ENCODE peak calls at places on chromosomes 12 and 14, in six cellular contexts. Y is neuronal stem cell, M is mesenchymal stem cell, F is IMR-90, J is H9, R is mesendoderm. P is an unnamed sample.

GRCh38 chr12:113129664-113130456 is 5.7 kb downstream of the RASAL1 start:
- DNase-seq in Y (no peak), M (no peak), F (no peak), J (no peak), R (no peak), P (no peak)

GRCh38 chr12:63354919-63355318 is 203.9 kb upstream of the AVPR1A start:
- DNase-seq in Y (no peak), M (no peak), F (no peak), J (no peak), R (no peak), P (no peak)

GRCh38 chr12:41514907-41515306 is 326.8 kb downstream of the PDZRN4 start:
- DNase-seq in Y (no peak), M (no peak), F (no peak), J (no peak), R (peak; percentile 23), P (no peak)

GRCh38 chr14:63614964-63615363 is 26.7 kb downstream of the WDR89 start:
- DNase-seq in Y (no peak), M (peak; percentile 35), F (peak; percentile 67), J (no peak), R (no peak), P (no peak)

GRCh38 chr12:103548622-103549601 is 38.2 kb upstream of the STAB2 start:
- DNase-seq in Y (peak; percentile 72), M (peak; percentile 75), F (peak; percentile 72), J (peak; percentile 74), R (peak; percentile 75), P (peak; percentile 88)

GRCh38 chr12:63206494-63206893 is 55.5 kb upstream of the AVPR1A start:
- DNase-seq in Y (no peak), M (no peak), F (no peak), J (no peak), R (no peak), P (no peak)

GRCh38 chr14:81710232-81710845 is 176.7 kb upstream of the SEL1L start:
- DNase-seq in Y (peak; percentile 42), M (peak; percentile 3), F (peak; percentile 1), J (no peak), R (peak; percentile 65), P (peak; percentile 43)

GRCh38 chr12:24421759-24422158 is 472.3 kb upstream of the SOX5 start:
- DNase-seq in Y (no peak), M (no peak), F (no peak), J (no peak), R (no peak), P (no peak)

GRCh38 chr12:1592444-1593231 is 1.7 kb downstream of the FBXL14 start:
- DNase-seq in Y (peak; percentile 59), M (peak; percentile 80), F (peak; percentile 84), J (peak; percentile 62), R (peak; percentile 61), P (no peak)

GRCh38 chr12:31682136-31682962 is 22.9 kb downstream of the ETFBKMT start:
- DNase-seq in Y (peak; percentile 65), M (peak; percentile 86), F (peak; percentile 82), J (peak; percentile 94), R (peak; percentile 98), P (peak; percentile 58)

GRCh38 chr12:106223485-106224391 is 24.1 kb downstream of the CKAP4 start:
- DNase-seq in Y (peak; percentile 75), M (peak; percentile 65), F (peak; percentile 54), J (peak; percentile 88), R (peak; percentile 77), P (peak; percentile 53)

GRCh38 chr12:61523276-61523992 is 736.8 kb upstream of the USP15 start:
- DNase-seq in Y (peak; percentile 23), M (no peak), F (no peak), J (no peak), R (no peak), P (no peak)

GRCh38 chr14:104900639-104901512 is 23.8 kb upstream of the PLD4 start:
- DNase-seq in Y (no peak), M (no peak), F (no peak), J (no peak), R (no peak), P (no peak)

GRCh38 chr14:104390941-104391901 is 188.3 kb upstream of the C14orf180 start:
- DNase-seq in Y (no peak), M (no peak), F (no peak), J (peak; percentile 20), R (no peak), P (no peak)

GRCh38 chr14:47273939-47274338 is 401.5 kb downstream of the MDGA2 start:
- DNase-seq in Y (no peak), M (no peak), F (no peak), J (no peak), R (no peak), P (no peak)

GRCh38 chr12:99267038-99267437 is 380.5 kb upstream of the GARIN6 start:
- DNase-seq in Y (no peak), M (no peak), F (no peak), J (no peak), R (peak; percentile 18), P (no peak)

GRCh38 chr14:74347795-74348100 is 523 bp upstream of the VRTN start:
- DNase-seq in Y (no peak), M (no peak), F (no peak), J (no peak), R (peak; percentile 73), P (no peak)

GRCh38 chr12:57896437-57897201 is 44.7 kb upstream of the ATP23 start:
- DNase-seq in Y (peak; percentile 40), M (peak; percentile 78), F (peak; percentile 64), J (peak; percentile 81), R (peak; percentile 70), P (peak; percentile 6)

GRCh38 chr12:107322063-107322462 is 228.7 kb upstream of the CRY1 start:
- DNase-seq in Y (no peak), M (no peak), F (no peak), J (no peak), R (no peak), P (no peak)

GRCh38 chr12:106586803-106587684 is 4.2 kb downstream of the RFX4 start:
- DNase-seq in Y (peak; percentile 66), M (peak; percentile 5), F (no peak), J (peak; percentile 80), R (peak; percentile 76), P (peak; percentile 30)

GRCh38 chr12:82655751-82656150 is 31.0 kb upstream of the TMTC2 start:
- DNase-seq in Y (no peak), M (no peak), F (no peak), J (no peak), R (no peak), P (no peak)

DNA sequence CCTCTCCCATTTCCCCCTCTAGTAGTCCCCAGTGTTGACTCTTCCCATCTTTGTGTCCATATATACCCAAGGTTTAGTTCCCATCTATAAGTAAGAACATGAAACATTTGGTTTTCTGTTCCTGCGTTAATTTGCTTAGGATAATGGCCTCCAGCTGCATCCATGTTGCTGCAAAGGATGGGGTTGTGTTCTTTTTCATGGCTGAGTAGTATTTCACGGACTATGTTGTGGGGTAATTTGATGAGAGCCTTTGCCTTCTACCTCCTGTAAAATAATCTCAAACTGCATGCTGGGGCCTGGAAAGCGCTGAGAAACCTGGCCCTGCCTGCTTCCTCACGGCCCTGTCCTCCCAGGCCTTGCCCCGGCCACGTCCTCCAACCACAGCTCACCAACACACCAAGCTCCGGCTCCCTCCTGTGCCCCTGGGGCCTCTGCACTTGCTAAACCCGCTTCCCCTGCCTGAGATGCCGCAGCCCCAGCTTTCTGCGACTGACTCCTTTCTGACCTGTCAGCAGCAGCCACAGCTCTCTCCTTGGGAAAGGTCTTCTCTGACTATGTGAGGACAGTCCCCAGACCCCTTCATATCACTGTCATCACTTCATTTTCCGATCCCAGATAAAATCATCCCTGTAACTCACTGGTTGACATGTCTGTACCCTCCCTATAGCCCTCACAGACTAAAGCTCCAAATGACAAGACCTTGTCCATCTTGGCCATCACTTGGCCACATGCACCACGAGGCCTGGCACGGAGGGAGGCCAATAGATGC is 19.8 kb downstream of the ITPK1 start:
- DNase-seq in Y (no peak), M (no peak), F (no peak), J (no peak), R (no peak), P (no peak)
- H2AK5ac ChIP-seq in Y (no peak overlapping the region), M (no peak overlapping the region), F (no peak overlapping the region), J (no peak overlapping the region), R (no peak overlapping the region), P (no peak overlapping the region)

GRCh38 chr12:117046861-117047530 is 52.2 kb downstream of the TESC start:
- DNase-seq in Y (no peak), M (no peak), F (no peak), J (no peak), R (no peak), P (no peak)

GRCh38 chr12:117044790-117045174 is 54.4 kb downstream of the TESC start:
- DNase-seq in Y (no peak), M (no peak), F (no peak), J (no peak), R (no peak), P (no peak)

GRCh38 chr12:117045175-117045997 is 53.8 kb downstream of the TESC start:
- DNase-seq in Y (no peak), M (no peak), F (no peak), J (no peak), R (no peak), P (no peak)

GRCh38 chr12:117046425-117046824 is 52.8 kb downstream of the TESC start:
- DNase-seq in Y (no peak), M (no peak), F (no peak), J (no peak), R (no peak), P (no peak)

DNA sequence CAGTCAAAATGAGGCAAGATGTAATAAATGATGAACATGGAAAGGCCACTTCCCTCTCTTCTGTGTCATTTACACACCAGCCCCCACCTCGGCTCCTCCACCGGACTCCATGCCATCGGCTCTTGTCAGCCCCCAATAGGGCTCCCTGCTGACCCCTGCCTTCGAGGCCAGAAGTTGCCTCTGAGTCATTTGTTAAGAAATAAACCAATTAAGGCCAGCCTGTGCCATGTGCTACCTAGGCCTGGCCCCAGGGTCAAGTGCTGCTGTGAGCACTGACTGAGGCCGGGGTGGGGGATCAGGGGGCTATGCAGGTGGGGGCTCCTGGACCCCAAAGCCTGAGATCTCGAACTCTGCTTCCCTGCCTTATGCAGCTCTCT is 53.2 kb downstream of the TESC start:
- DNase-seq in Y (no peak), M (peak; percentile 53), F (no peak), J (no peak), R (peak; percentile 73), P (no peak)
- H3K18ac ChIP-seq in Y (no peak overlapping the region), M (no peak overlapping the region), F (no peak overlapping the region), J (no peak overlapping the region), R (no peak overlapping the region), P (no peak overlapping the region)

DNA sequence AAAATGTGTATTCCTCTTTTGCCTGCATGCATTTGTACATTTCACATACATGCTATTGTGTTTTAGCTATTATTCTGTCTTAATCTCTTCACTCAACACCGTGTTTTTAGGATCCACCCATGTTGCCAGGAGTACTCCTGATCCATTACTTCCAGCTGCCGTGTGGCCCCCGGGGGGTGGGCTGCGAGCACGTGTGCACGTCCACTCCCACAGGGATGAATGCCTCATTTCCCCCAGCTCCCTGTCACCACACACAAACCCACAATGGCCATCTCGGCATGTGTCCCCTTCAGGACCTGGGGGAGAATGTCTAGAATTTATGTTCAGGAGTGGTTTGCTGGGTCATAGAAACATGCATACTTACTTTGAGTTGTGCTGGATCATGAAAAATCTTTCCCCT is 62.7 kb upstream of the ACTN1 start:
- DNase-seq in Y (no peak), M (no peak), F (no peak), J (no peak), R (no peak), P (no peak)
- H3K4me1 ChIP-seq in Y (peaks cover 14% of the 10 kb centered on the region), M (peaks cover 38% of the 10 kb centered on the region), F (peaks cover 55% of the 10 kb centered on the region), J (peaks cover 21% of the 10 kb centered on the region), R (peaks cover 36% of the 10 kb centered on the region), P (peaks cover 29% of the 10 kb centered on the region)

DNA sequence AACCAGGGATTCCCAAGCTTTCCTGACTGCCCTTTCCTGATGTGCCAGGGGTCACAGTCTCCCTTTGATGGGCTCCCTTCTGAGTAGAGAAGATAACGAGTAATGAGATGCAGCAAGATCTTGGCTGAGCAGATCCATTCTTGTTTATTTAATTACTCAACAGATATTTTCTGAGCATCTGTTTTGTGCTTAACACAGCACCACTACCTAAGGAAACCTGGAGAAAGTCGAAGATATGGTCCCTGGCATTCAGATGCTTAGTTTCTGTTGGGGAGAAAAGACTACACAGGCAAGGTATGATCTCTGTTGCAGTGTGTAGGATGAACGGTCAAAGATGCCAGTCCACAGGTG is 3.9 kb downstream of the AJUBA start:
- DNase-seq in Y (no peak), M (no peak), F (no peak), J (no peak), R (no peak), P (no peak)
- H2AK5ac ChIP-seq in Y (peak overlapping the region; percentile 79), M (peak overlapping the region; percentile 77), F (peak overlapping the region; percentile 97), J (no peak overlapping the region), R (no peak overlapping the region), P (peak overlapping the region; percentile 78)